ENCODE peak calls at places on chromosomes 13 and 19, in four cellular contexts. T is tibial nerve, M is IMR-90, U is upper lobe of left lung. F is an unnamed sample.

GRCh38 chr13:31162151-31163008 is 676 bp upstream of the HSPH1 start:
- DNase-seq in T (peak; percentile 91), M (peak; percentile 99), U (peak; percentile 90), F (peak; percentile 98)

GRCh38 chr13:107649071-107649470 is 566.3 kb downstream of the LIG4 start:
- DNase-seq in T (no peak), M (peak; percentile 38), U (no peak), F (no peak)

GRCh38 chr19:5719274-5719960 is 529 bp downstream of the LONP1 start:
- DNase-seq in T (no peak), M (peak; percentile 13), U (no peak), F (no peak)

GRCh38 chr19:4016486-4016885 is 8.9 kb downstream of the PIAS4 start:
- DNase-seq in T (no peak), M (no peak), U (no peak), F (no peak)

GRCh38 chr19:4064551-4065260 is 2.0 kb downstream of the ZBTB7A start:
- DNase-seq in T (no peak), M (no peak), U (peak; percentile 90), F (peak; percentile 84)

GRCh38 chr13:74217816-74218215 is 83.6 kb upstream of the KLF12 start:
- DNase-seq in T (no peak), M (peak; percentile 97), U (no peak), F (no peak)

GRCh38 chr13:109468123-109468522 is 318.3 kb downstream of the IRS2 start:
- DNase-seq in T (no peak), M (no peak), U (peak; percentile 17), F (no peak)

GRCh38 chr13:100521912-100522490 is 66.6 kb downstream of the GGACT start:
- DNase-seq in T (no peak), M (no peak), U (no peak), F (no peak)

GRCh38 chr13:100694722-100695644 is 20.4 kb upstream of the TMTC4 start:
- DNase-seq in T (no peak), M (peak; percentile 38), U (no peak), F (no peak)

GRCh38 chr13:78603240-78603947 is at the start of gene POU4F1:
- DNase-seq in T (no peak), M (peak; percentile 11), U (peak; percentile 89), F (no peak)

GRCh38 chr19:29311391-29311790 is 98.4 kb upstream of the UQCRFS1 start:
- DNase-seq in T (no peak), M (no peak), U (no peak), F (no peak)

GRCh38 chr13:81551036-81551435 is 1210.1 kb upstream of the SPRY2 start:
- DNase-seq in T (no peak), M (no peak), U (no peak), F (no peak)

GRCh38 chr19:6769006-6769637 is 1.9 kb upstream of the SH2D3A start:
- DNase-seq in T (no peak), M (peak; percentile 19), U (no peak), F (no peak)

GRCh38 chr13:95614641-95615245 is 29.8 kb downstream of the DZIP1 start:
- DNase-seq in T (no peak), M (no peak), U (no peak), F (no peak)

GRCh38 chr19:44925114-44925891 is 10.9 kb downstream of the APOC1 start:
- DNase-seq in T (peak; percentile 56), M (peak; percentile 49), U (no peak), F (peak; percentile 90)

GRCh38 chr13:85536706-85537105 is 262.5 kb downstream of the SLITRK6 start:
- DNase-seq in T (no peak), M (peak; percentile 64), U (no peak), F (no peak)

GRCh38 chr19:40510526-40511115 is 43.8 kb downstream of the SPTBN4 start:
- DNase-seq in T (no peak), M (peak; percentile 13), U (no peak), F (no peak)

GRCh38 chr13:101946411-101946810 is 455.4 kb downstream of the FGF14 start:
- DNase-seq in T (no peak), M (no peak), U (no peak), F (no peak)

GRCh38 chr13:23915308-23915707 is 18.0 kb upstream of the C1QTNF9B start:
- DNase-seq in T (no peak), M (no peak), U (no peak), F (no peak)

GRCh38 chr19:40266111-40266510 is 19.0 kb downstream of the AKT2 start:
- DNase-seq in T (no peak), M (no peak), U (no peak), F (no peak)

GRCh38 chr13:39836038-39836437 is 180.6 kb downstream of the COG6 start:
- DNase-seq in T (no peak), M (no peak), U (no peak), F (no peak)

GRCh38 chr13:25286308-25286968 is 850 bp downstream of the MTMR6 start:
- DNase-seq in T (no peak), M (peak; percentile 58), U (no peak), F (no peak)

GRCh38 chr13:47396915-47397314 is 500.1 kb upstream of the HTR2A start:
- DNase-seq in T (no peak), M (no peak), U (no peak), F (no peak)

GRCh38 chr13:32316476-32316875 is 1.2 kb downstream of the BRCA2 start:
- DNase-seq in T (no peak), M (no peak), U (no peak), F (no peak)

GRCh38 chr19:31518626-31519025 is 169.4 kb upstream of the TSHZ3 start:
- DNase-seq in T (no peak), M (no peak), U (no peak), F (no peak)

GRCh38 chr13:79407349-79407979 is 1.4 kb upstream of the RBM26 start:
- DNase-seq in T (no peak), M (no peak), U (no peak), F (no peak)

GRCh38 chr19:18861235-18861634 is 29.5 kb downstream of the UPF1 start:
- DNase-seq in T (no peak), M (no peak), U (no peak), F (no peak)

GRCh38 chr19:47446534-47447469 is 24.9 kb downstream of the SLC8A2 start:
- DNase-seq in T (no peak), M (no peak), U (peak; percentile 82), F (no peak)

GRCh38 chr19:8571006-8571411 is 6.2 kb downstream of the MYO1F start:
- DNase-seq in T (no peak), M (peak; percentile 68), U (no peak), F (no peak)

DNA sequence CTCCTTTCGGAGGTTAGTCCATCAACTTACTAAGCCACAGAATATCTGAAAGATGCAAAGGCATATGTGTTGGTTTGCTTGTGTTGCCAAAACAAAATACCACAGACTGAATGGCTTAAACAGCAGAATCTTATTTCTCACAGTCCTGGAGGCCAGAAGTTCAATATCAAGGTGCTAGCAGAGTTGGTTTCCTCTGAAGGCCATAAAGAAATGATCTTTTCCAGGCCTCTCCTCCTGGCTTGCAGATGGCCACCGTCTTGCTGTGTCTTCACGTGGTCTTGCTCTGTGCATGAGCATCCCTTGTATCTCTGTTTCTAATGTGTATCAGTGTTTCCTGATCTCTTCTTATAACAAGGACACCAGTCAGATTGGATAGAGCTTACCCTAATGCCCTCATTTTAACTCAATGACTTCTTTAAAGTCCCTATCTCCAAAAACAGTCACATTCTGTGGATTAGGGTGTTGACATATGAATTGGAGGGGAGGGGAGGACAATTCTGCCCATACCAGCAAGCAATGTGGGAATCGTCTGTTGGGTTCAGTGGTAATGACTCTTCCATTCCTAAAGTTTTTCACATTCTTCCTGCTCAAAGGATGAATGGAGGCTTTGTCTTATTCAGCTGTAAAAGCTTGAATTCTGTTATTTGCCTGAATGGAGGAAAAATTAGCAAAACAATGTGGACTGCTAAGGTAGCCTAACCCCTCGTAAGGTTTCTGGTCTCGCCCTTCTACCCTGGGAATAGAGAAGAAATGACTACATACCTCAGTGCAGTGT is 715.7 kb downstream of the DIAPH3 start:
- DNase-seq in T (no peak), M (peak; percentile 75), U (no peak), F (no peak)
- H3K27ac ChIP-seq in T (no peak overlapping the region), M (peak overlapping the region; percentile 69), U (no peak overlapping the region), F (no peak overlapping the region)

DNA sequence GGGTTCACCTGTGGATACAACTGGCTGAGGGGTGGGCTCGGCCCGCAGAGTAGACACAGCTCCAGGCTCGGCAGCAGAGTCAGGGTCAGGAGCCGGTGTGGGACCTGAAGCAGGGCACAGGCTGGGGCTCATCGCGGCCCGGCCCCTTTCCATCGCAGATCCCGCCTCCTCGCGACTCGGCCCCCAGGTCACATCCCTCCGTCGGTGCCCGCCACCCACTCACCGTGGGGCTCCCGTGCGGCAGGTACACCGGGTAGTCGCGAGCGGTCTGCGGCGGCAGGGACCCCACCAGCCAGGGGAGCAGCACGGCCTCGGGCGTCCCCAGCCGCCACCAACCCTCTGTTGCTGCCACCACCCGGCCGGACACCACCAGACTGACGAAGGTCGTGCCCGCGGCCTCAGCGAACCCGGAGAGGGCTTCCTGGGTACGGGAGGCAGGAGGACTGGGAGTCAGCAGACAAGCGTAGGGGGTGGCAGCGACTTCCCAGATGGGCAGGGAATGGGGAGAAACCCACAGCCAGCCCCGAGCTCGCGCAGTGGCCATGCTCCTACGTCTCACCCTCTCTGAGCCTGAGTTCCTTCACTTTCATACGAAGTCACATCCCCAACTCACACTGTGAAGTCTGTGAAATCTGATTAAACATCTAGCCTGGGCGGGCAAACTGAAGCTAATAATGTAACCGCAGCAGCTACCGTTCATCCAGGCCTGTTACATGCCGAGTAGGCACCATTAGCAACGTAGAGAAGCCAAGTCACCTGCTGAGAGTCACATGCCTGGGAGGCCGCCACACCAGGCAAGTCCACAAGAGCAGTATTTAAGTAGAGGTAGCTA is 3.7 kb downstream of the FUZ start:
- DNase-seq in T (no peak), M (no peak), U (peak; percentile 91), F (peak; percentile 86)
- H3K27ac ChIP-seq in T (peak overlapping the region; percentile 83), M (peak overlapping the region; percentile 9), U (peak overlapping the region; percentile 90), F (peak overlapping the region; percentile 70)

DNA sequence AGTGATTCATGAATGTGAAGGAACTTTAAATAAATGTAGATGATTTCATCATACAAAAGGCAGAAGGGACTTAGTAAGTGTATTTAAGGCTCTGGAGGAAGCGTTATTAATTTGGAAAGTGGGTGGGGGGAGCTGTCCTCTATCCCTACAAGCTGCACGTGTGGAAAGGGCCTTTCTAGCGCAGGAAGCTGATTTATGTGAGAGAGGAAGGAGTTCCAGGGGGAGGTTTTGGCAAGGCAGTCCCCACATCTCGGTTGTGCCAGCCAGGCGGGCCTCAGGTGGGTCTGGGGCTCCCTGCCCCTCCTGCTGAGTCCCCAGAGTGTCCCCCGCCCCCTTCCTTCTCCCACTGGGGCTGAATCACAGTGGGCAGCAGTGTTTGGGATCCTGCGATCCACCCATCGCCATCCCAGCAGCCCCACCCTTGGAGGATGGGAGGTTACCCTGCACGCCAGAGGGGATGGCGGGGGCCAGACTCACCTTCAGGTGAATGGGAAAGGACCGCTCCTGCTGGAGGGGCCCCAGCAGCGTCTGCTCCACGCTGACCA is 709 bp downstream of the DLEU7 start:
- DNase-seq in T (no peak), M (no peak), U (no peak), F (no peak)
- H3K27ac ChIP-seq in T (no peak overlapping the region), M (no peak overlapping the region), U (no peak overlapping the region), F (no peak overlapping the region)

GRCh38 chr13:35256459-35257148 is 219.9 kb downstream of the MAB21L1 start:
- DNase-seq in T (no peak), M (no peak), U (peak; percentile 41), F (no peak)

GRCh38 chr13:35260316-35260715 is 216.2 kb downstream of the MAB21L1 start:
- DNase-seq in T (no peak), M (no peak), U (no peak), F (no peak)

GRCh38 chr13:35252536-35253205 is 223.8 kb downstream of the MAB21L1 start:
- DNase-seq in T (no peak), M (no peak), U (no peak), F (no peak)

DNA sequence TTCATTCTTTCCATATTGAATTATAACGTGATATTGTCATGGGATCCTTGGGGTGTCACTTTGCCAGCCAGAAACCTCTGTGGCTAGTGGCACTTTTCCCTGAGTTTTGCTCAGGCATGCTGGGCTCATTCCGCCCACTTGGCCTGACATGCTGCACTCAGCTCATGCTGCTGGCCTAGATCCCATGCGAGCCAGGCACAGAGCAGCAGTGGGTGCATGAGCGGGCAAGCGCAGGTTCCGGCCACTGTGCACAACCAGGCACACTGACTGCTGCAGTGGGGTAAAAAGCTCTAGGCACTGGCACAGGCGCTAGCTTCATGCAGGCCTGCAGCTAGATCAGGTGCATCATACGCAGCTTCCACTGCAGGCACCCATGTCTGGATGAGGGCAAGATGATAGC is 221.2 kb downstream of the MAB21L1 start:
- DNase-seq in T (no peak), M (no peak), U (peak; percentile 33), F (no peak)
- H3K27ac ChIP-seq in T (no peak overlapping the region), M (no peak overlapping the region), U (no peak overlapping the region), F (no peak overlapping the region)